ENCODE peak calls at places on chromosomes 5 and 9, in five cellular contexts. One of them, this sample, is unnamed.

GRCh38 chr5:150497274-150497988 is 10.5 kb upstream of the NDST1 start:
- DNase-seq in WTC11: no peak
- DNase-seq in right lobe of liver: no peak
- DNase-seq in cardiac fibroblast: peak; percentile 83
- DNase-seq in cardiac muscle cell: no peak
- DNase-seq in this sample: peak; percentile 99

GRCh38 chr5:142360607-142361120 is 35.8 kb upstream of the SPRY4 start:
- DNase-seq in WTC11: peak; percentile 42
- DNase-seq in right lobe of liver: peak; percentile 68
- DNase-seq in cardiac muscle cell: peak; percentile 38
- DNase-seq in cardiac fibroblast: peak; percentile 57
- DNase-seq in this sample: peak; percentile 61

GRCh38 chr9:16877256-16877655 is 6.8 kb upstream of the BNC2 start:
- DNase-seq in cardiac muscle cell: no peak
- DNase-seq in right lobe of liver: no peak
- DNase-seq in cardiac fibroblast: no peak
- DNase-seq in WTC11: no peak
- DNase-seq in this sample: no peak

GRCh38 chr5:62029303-62029702 is 276.7 kb upstream of the KIF2A start:
- DNase-seq in WTC11: no peak
- DNase-seq in right lobe of liver: no peak
- DNase-seq in cardiac fibroblast: no peak
- DNase-seq in cardiac muscle cell: no peak
- DNase-seq in this sample: peak; percentile 85

GRCh38 chr5:129410488-129410887 is 49.6 kb upstream of the ADAMTS19 start:
- DNase-seq in right lobe of liver: no peak
- DNase-seq in cardiac muscle cell: peak; percentile 34
- DNase-seq in WTC11: peak; percentile 19
- DNase-seq in cardiac fibroblast: no peak
- DNase-seq in this sample: no peak

GRCh38 chr5:54844905-54845566 is 140.4 kb downstream of the ESM1 start:
- DNase-seq in right lobe of liver: no peak
- DNase-seq in cardiac muscle cell: peak; percentile 46
- DNase-seq in cardiac fibroblast: peak; percentile 83
- DNase-seq in WTC11: no peak
- DNase-seq in this sample: peak; percentile 47

GRCh38 chr9:121889990-121890563 is 203.0 kb downstream of the TTLL11 start:
- DNase-seq in cardiac muscle cell: no peak
- DNase-seq in right lobe of liver: no peak
- DNase-seq in WTC11: no peak
- DNase-seq in cardiac fibroblast: no peak
- DNase-seq in this sample: no peak

GRCh38 chr9:1966725-1967366 is 48.3 kb upstream of the SMARCA2 start:
- DNase-seq in WTC11: no peak
- DNase-seq in cardiac fibroblast: no peak
- DNase-seq in cardiac muscle cell: no peak
- DNase-seq in right lobe of liver: no peak
- DNase-seq in this sample: no peak

GRCh38 chr5:34522599-34523381 is 133.3 kb upstream of the RAI14 start:
- DNase-seq in right lobe of liver: no peak
- DNase-seq in cardiac muscle cell: peak; percentile 88
- DNase-seq in cardiac fibroblast: peak; percentile 92
- DNase-seq in WTC11: peak; percentile 80
- DNase-seq in this sample: peak; percentile 85

GRCh38 chr9:3980212-3980611 is 319.7 kb downstream of the GLIS3 start:
- DNase-seq in cardiac fibroblast: no peak
- DNase-seq in cardiac muscle cell: peak; percentile 50
- DNase-seq in WTC11: no peak
- DNase-seq in right lobe of liver: no peak
- DNase-seq in this sample: no peak

GRCh38 chr9:29129763-29130162 is 1556.5 kb upstream of the C9orf72 start:
- DNase-seq in WTC11: no peak
- DNase-seq in cardiac muscle cell: no peak
- DNase-seq in right lobe of liver: no peak
- DNase-seq in cardiac fibroblast: no peak
- DNase-seq in this sample: peak; percentile 36

GRCh38 chr5:147904110-147904509 is 2.2 kb downstream of the C5orf46 start:
- DNase-seq in WTC11: no peak
- DNase-seq in cardiac fibroblast: no peak
- DNase-seq in cardiac muscle cell: no peak
- DNase-seq in right lobe of liver: no peak
- DNase-seq in this sample: no peak

GRCh38 chr5:65967288-65968066 is 41.1 kb downstream of the ERBIN start:
- DNase-seq in cardiac fibroblast: no peak
- DNase-seq in WTC11: no peak
- DNase-seq in cardiac muscle cell: no peak
- DNase-seq in right lobe of liver: no peak
- DNase-seq in this sample: no peak

GRCh38 chr5:2909035-2909434 is 157.6 kb upstream of the IRX2 start:
- DNase-seq in cardiac muscle cell: no peak
- DNase-seq in right lobe of liver: no peak
- DNase-seq in cardiac fibroblast: no peak
- DNase-seq in WTC11: no peak
- DNase-seq in this sample: no peak

GRCh38 chr5:78899922-78900362 is 85.2 kb downstream of the ARSB start:
- DNase-seq in cardiac muscle cell: peak; percentile 58
- DNase-seq in cardiac fibroblast: peak; percentile 74
- DNase-seq in right lobe of liver: no peak
- DNase-seq in WTC11: peak; percentile 74
- DNase-seq in this sample: peak; percentile 71

GRCh38 chr5:84091400-84091799 is 293.3 kb downstream of the EDIL3 start:
- DNase-seq in cardiac fibroblast: no peak
- DNase-seq in WTC11: no peak
- DNase-seq in right lobe of liver: no peak
- DNase-seq in cardiac muscle cell: no peak
- DNase-seq in this sample: no peak

GRCh38 chr5:176772271-176773210 is 37.8 kb upstream of the UNC5A start:
- DNase-seq in cardiac muscle cell: no peak
- DNase-seq in WTC11: no peak
- DNase-seq in cardiac fibroblast: no peak
- DNase-seq in right lobe of liver: no peak
- DNase-seq in this sample: no peak

GRCh38 chr9:89797970-89798369 is 193.2 kb downstream of the GADD45G start:
- DNase-seq in cardiac fibroblast: no peak
- DNase-seq in WTC11: no peak
- DNase-seq in cardiac muscle cell: no peak
- DNase-seq in right lobe of liver: peak; percentile 74
- DNase-seq in this sample: no peak

GRCh38 chr9:132026932-132027585 is 52.6 kb downstream of the MED27 start:
- DNase-seq in WTC11: no peak
- DNase-seq in cardiac fibroblast: peak; percentile 33
- DNase-seq in cardiac muscle cell: no peak
- DNase-seq in right lobe of liver: no peak
- DNase-seq in this sample: peak; percentile 60

GRCh38 chr9:127555830-127556820 is 56.0 kb upstream of the STXBP1 start:
- DNase-seq in WTC11: no peak
- DNase-seq in cardiac muscle cell: no peak
- DNase-seq in right lobe of liver: no peak
- DNase-seq in cardiac fibroblast: peak; percentile 96
- DNase-seq in this sample: peak; percentile 98

GRCh38 chr9:106920701-106921283 is 57.8 kb downstream of the ZNF462 start:
- DNase-seq in WTC11: no peak
- DNase-seq in cardiac fibroblast: peak; percentile 71
- DNase-seq in cardiac muscle cell: no peak
- DNase-seq in right lobe of liver: no peak
- DNase-seq in this sample: peak; percentile 24

GRCh38 chr9:7894231-7894630 is 94.7 kb upstream of the DMAC1 start:
- DNase-seq in cardiac fibroblast: no peak
- DNase-seq in cardiac muscle cell: no peak
- DNase-seq in WTC11: no peak
- DNase-seq in right lobe of liver: no peak
- DNase-seq in this sample: no peak

GRCh38 chr5:143931389-143931984 is 119.5 kb downstream of the HMHB1 start:
- DNase-seq in cardiac muscle cell: no peak
- DNase-seq in cardiac fibroblast: peak; percentile 32
- DNase-seq in right lobe of liver: no peak
- DNase-seq in WTC11: no peak
- DNase-seq in this sample: peak; percentile 70

GRCh38 chr5:114726126-114726525 is 364.3 kb downstream of the KCNN2 start:
- DNase-seq in WTC11: no peak
- DNase-seq in right lobe of liver: no peak
- DNase-seq in cardiac muscle cell: no peak
- DNase-seq in cardiac fibroblast: no peak
- DNase-seq in this sample: no peak

GRCh38 chr5:72951850-72952468 is 3.9 kb upstream of the FCHO2 start:
- DNase-seq in cardiac muscle cell: no peak
- DNase-seq in WTC11: no peak
- DNase-seq in cardiac fibroblast: peak; percentile 60
- DNase-seq in right lobe of liver: no peak
- DNase-seq in this sample: peak; percentile 88

GRCh38 chr5:122810405-122810804 is 35.0 kb upstream of the SNX24 start:
- DNase-seq in right lobe of liver: no peak
- DNase-seq in cardiac fibroblast: no peak
- DNase-seq in WTC11: no peak
- DNase-seq in cardiac muscle cell: no peak
- DNase-seq in this sample: no peak

GRCh38 chr5:149782900-149783586 is 52.9 kb downstream of the PPARGC1B start:
- DNase-seq in right lobe of liver: no peak
- DNase-seq in cardiac muscle cell: no peak
- DNase-seq in cardiac fibroblast: no peak
- DNase-seq in WTC11: no peak
- DNase-seq in this sample: no peak

GRCh38 chr5:129945031-129945430 is 40.8 kb downstream of the CHSY3 start:
- DNase-seq in cardiac fibroblast: peak; percentile 66
- DNase-seq in cardiac muscle cell: peak; percentile 5
- DNase-seq in right lobe of liver: no peak
- DNase-seq in WTC11: no peak
- DNase-seq in this sample: peak; percentile 91

GRCh38 chr5:69252437-69252836 is 17.8 kb downstream of the CDK7 start:
- DNase-seq in right lobe of liver: no peak
- DNase-seq in WTC11: no peak
- DNase-seq in cardiac muscle cell: no peak
- DNase-seq in cardiac fibroblast: no peak
- DNase-seq in this sample: no peak
- TF ChIP-seq CTCF in right lobe of liver: no peak
- TF ChIP-seq CTCF in WTC11: no peak
- TF ChIP-seq CTCF in cardiac muscle cell: no peak
- TF ChIP-seq CTCF in cardiac fibroblast: no peak
- TF ChIP-seq CTCF in this sample: no peak

GRCh38 chr5:126846344-126846743 is 69.4 kb downstream of the LMNB1 start:
- DNase-seq in WTC11: no peak
- DNase-seq in right lobe of liver: no peak
- DNase-seq in cardiac fibroblast: peak; percentile 73
- DNase-seq in cardiac muscle cell: no peak
- DNase-seq in this sample: peak; percentile 17
- TF ChIP-seq CTCF in WTC11: no peak
- TF ChIP-seq CTCF in right lobe of liver: no peak
- TF ChIP-seq CTCF in cardiac fibroblast: peak; percentile 20
- TF ChIP-seq CTCF in cardiac muscle cell: peak; percentile 41
- TF ChIP-seq CTCF in this sample: no peak

DNA sequence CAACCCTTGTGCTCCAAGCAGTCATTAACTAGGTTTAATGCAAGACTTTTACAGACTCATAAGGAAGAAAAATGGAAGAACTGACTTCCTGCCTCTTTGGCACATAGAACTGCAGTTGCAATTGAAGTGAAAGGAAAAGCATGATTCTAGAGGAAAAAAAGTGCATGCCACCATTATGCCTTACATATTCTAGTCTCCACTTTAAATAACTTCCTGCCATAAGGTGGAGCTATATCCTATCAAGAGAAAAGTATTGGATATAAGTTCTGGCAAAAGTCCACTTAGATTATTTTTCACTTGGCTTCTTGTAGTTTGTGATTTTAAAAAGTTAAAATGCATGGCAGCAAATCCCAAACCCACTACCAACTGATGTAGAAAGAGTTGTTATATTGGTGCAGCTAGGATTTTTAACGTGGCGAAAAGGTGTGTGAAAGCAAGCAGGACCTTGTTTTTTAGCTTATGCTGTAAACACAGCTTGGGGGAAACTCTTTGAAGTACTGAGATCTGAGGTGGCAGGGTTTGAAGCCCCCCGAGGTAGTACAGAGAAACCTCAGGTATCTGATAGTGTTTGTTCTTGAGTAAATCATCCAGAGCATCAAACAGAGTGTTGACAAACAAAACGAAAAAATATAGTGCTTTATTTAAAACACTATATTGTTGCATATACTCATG is 117.9 kb downstream of the ANXA1 start:
- DNase-seq in right lobe of liver: no peak
- DNase-seq in cardiac muscle cell: peak; percentile 60
- DNase-seq in WTC11: no peak
- DNase-seq in cardiac fibroblast: peak; percentile 50
- DNase-seq in this sample: peak; percentile 44
- TF ChIP-seq CTCF in right lobe of liver: peak; percentile 36
- TF ChIP-seq CTCF in cardiac muscle cell: peak; percentile 32
- TF ChIP-seq CTCF in WTC11: peak; percentile 13
- TF ChIP-seq CTCF in cardiac fibroblast: no peak
- TF ChIP-seq CTCF in this sample: peak; percentile 36

DNA sequence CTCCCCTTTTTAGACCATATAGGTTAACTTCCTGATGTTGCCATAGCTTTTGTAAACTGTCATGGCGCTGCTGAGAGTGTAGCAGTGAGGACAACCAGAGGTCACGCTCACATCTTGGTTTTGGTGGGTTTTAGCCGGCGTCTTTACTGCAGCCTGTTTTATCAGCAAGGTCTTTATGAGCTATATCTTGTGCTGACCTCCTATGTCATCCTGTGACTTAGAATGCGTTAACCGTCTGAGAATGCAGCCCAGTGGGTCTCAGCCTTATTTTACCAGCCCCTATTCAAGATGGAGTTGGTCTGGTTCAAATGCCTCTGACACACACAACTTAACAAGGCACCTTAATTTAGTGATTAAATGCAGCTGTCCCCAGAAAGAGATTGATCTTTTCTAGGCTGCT is 23.9 kb upstream of the KDM4C start:
- DNase-seq in cardiac fibroblast: no peak
- DNase-seq in right lobe of liver: peak; percentile 13
- DNase-seq in WTC11: no peak
- DNase-seq in cardiac muscle cell: no peak
- DNase-seq in this sample: no peak
- TF ChIP-seq CTCF in cardiac fibroblast: no peak
- TF ChIP-seq CTCF in right lobe of liver: no peak
- TF ChIP-seq CTCF in WTC11: no peak
- TF ChIP-seq CTCF in cardiac muscle cell: no peak
- TF ChIP-seq CTCF in this sample: no peak

GRCh38 chr9:18146329-18146728 is 327.6 kb upstream of the ADAMTSL1 start:
- DNase-seq in cardiac fibroblast: no peak
- DNase-seq in right lobe of liver: no peak
- DNase-seq in cardiac muscle cell: no peak
- DNase-seq in WTC11: no peak
- DNase-seq in this sample: no peak

GRCh38 chr9:18137815-18138214 is 336.1 kb upstream of the ADAMTSL1 start:
- DNase-seq in cardiac muscle cell: no peak
- DNase-seq in right lobe of liver: no peak
- DNase-seq in cardiac fibroblast: no peak
- DNase-seq in WTC11: no peak
- DNase-seq in this sample: no peak

GRCh38 chr9:18141681-18142080 is 332.3 kb upstream of the ADAMTSL1 start:
- DNase-seq in WTC11: no peak
- DNase-seq in right lobe of liver: no peak
- DNase-seq in cardiac fibroblast: no peak
- DNase-seq in cardiac muscle cell: no peak
- DNase-seq in this sample: no peak

GRCh38 chr9:18138676-18139075 is 335.3 kb upstream of the ADAMTSL1 start:
- DNase-seq in WTC11: no peak
- DNase-seq in cardiac fibroblast: no peak
- DNase-seq in right lobe of liver: no peak
- DNase-seq in cardiac muscle cell: no peak
- DNase-seq in this sample: no peak

GRCh38 chr9:18142964-18143363 is 331.0 kb upstream of the ADAMTSL1 start:
- DNase-seq in cardiac muscle cell: no peak
- DNase-seq in cardiac fibroblast: peak; percentile 37
- DNase-seq in WTC11: peak; percentile 10
- DNase-seq in right lobe of liver: no peak
- DNase-seq in this sample: peak; percentile 30
- TF ChIP-seq CTCF in cardiac muscle cell: peak; percentile 42
- TF ChIP-seq CTCF in cardiac fibroblast: peak; percentile 10
- TF ChIP-seq CTCF in WTC11: no peak
- TF ChIP-seq CTCF in right lobe of liver: no peak
- TF ChIP-seq CTCF in this sample: peak; percentile 15

GRCh38 chr5:98111686-98112085 is 661.8 kb upstream of the RGMB start:
- DNase-seq in cardiac muscle cell: no peak
- DNase-seq in cardiac fibroblast: no peak
- DNase-seq in right lobe of liver: no peak
- DNase-seq in WTC11: no peak
- DNase-seq in this sample: no peak
- TF ChIP-seq CTCF in cardiac muscle cell: no peak
- TF ChIP-seq CTCF in cardiac fibroblast: peak; percentile 44
- TF ChIP-seq CTCF in right lobe of liver: no peak
- TF ChIP-seq CTCF in WTC11: no peak
- TF ChIP-seq CTCF in this sample: no peak